ENCODE peak calls at places on chromosomes 13 and 19, in five cellular contexts. V is stimulated activated CD8-positive, alpha-beta memory T cell treated with anti-CD3 and anti-CD28 coated beads, Interleukin-12 subunit alpha, Interleukin-12 subunit beta, amount 100 ng/mL, for 4 hours; H is pancreas; Y is NCI-H345; A is AG09309. R is an unnamed sample.

GRCh38 chr13:62747152-62747551 is 1331.5 kb upstream of the PCDH20 start:
- DNase-seq in V (no peak), Y (no peak), A (no peak), H (no peak), R (no peak)

GRCh38 chr13:24050796-24051715 is 109.5 kb upstream of the SPATA13 start:
- DNase-seq in H (no peak), A (no peak), Y (peak; percentile 52), V (no peak), R (no peak)

GRCh38 chr19:39617745-39618144 is 15.4 kb downstream of the LGALS13 start:
- DNase-seq in Y (no peak), V (no peak), H (no peak), A (no peak), R (no peak)

GRCh38 chr19:27777726-27778125 is 1435.2 kb downstream of the UQCRFS1 start:
- DNase-seq in H (no peak), A (no peak), V (no peak), Y (no peak), R (no peak)

GRCh38 chr13:60756306-60756705 is 359.3 kb downstream of the TDRD3 start:
- DNase-seq in A (no peak), Y (no peak), V (no peak), H (no peak), R (no peak)

GRCh38 chr19:13938361-13939027 is at the start of gene PODNL1:
- DNase-seq in Y (no peak), H (no peak), A (peak; percentile 51), V (no peak), R (no peak)

GRCh38 chr19:3868770-3869456 is at the start of gene ZFR2:
- DNase-seq in Y (no peak), A (no peak), H (no peak), V (no peak), R (peak; percentile 83)

GRCh38 chr13:28540612-28541011 is 45.7 kb upstream of the FLT1 start:
- DNase-seq in H (no peak), Y (no peak), A (no peak), V (no peak), R (no peak)

GRCh38 chr13:73702419-73703071 is 431.7 kb downstream of the KLF12 start:
- DNase-seq in V (no peak), H (no peak), Y (no peak), A (no peak), R (no peak)

GRCh38 chr13:39407786-39408185 is 195.2 kb downstream of the LHFPL6 start:
- DNase-seq in V (no peak), H (no peak), A (no peak), Y (no peak), R (no peak)

GRCh38 chr19:55461974-55462628 is 659 bp upstream of the ISOC2 start:
- DNase-seq in Y (peak; percentile 26), V (no peak), A (no peak), H (peak; percentile 45), R (no peak)

GRCh38 chr13:77339408-77339807 is 12.5 kb upstream of the MYCBP2 start:
- DNase-seq in A (no peak), V (no peak), Y (no peak), H (no peak), R (no peak)

GRCh38 chr13:25659091-25659502 is 287.3 kb downstream of the ATP8A2 start:
- DNase-seq in Y (peak; percentile 67), V (no peak), A (no peak), H (no peak), R (no peak)

GRCh38 chr13:109163052-109163413 is 533.6 kb downstream of the MYO16 start:
- DNase-seq in H (no peak), Y (no peak), V (no peak), A (no peak), R (no peak)

GRCh38 chr13:73168993-73169401 is 110.2 kb downstream of the KLF5 start:
- DNase-seq in Y (no peak), V (no peak), A (no peak), H (no peak), R (no peak)

GRCh38 chr19:41811981-41812380 is 15.6 kb downstream of the CEACAM3 start:
- DNase-seq in H (no peak), A (no peak), Y (no peak), V (no peak), R (no peak)

GRCh38 chr19:48997972-48998371 is 4.3 kb downstream of the RUVBL2 start:
- DNase-seq in H (peak; percentile 42), A (no peak), Y (peak; percentile 33), V (no peak), R (peak; percentile 92)

GRCh38 chr19:49282184-49282583 is 42.8 kb downstream of the SLC6A16 start:
- DNase-seq in A (no peak), H (no peak), V (no peak), Y (no peak), R (no peak)

GRCh38 chr19:33487901-33488817 is 33.4 kb downstream of the PEPD start:
- DNase-seq in Y (no peak), A (no peak), V (no peak), H (no peak), R (no peak)

GRCh38 chr19:29501816-29502580 is 23.8 kb upstream of the VSTM2B start:
- DNase-seq in V (no peak), Y (no peak), H (no peak), A (no peak), R (no peak)

GRCh38 chr13:28469316-28469715 is 25.6 kb downstream of the FLT1 start:
- DNase-seq in A (no peak), V (no peak), Y (no peak), H (no peak), R (no peak)

GRCh38 chr19:15251010-15251748 is 18.9 kb upstream of the EPHX3 start:
- DNase-seq in A (no peak), Y (no peak), H (no peak), V (no peak), R (no peak)

GRCh38 chr19:3835055-3835435 is 33.8 kb downstream of the ZFR2 start:
- DNase-seq in Y (no peak), A (no peak), H (no peak), V (no peak), R (no peak)